ENCODE peak calls at places on chromosomes 5 and 9, in six cellular contexts. O is NCI-H146, U is T1000, M is NCI-H1092 treated with DMSO at 0.1 percent for 48 hours, N is HuH-7.5, K is K562. R is an unnamed sample.

GRCh38 chr9:95516736-95517558 is at the start of gene PTCH1:
- DNase-seq in M (no peak), O (peak; percentile 9), N (peak; percentile 27), K (peak; percentile 85), U (no peak), R (peak; percentile 47)

GRCh38 chr5:179404321-179405053 is 59.2 kb upstream of the ADAMTS2 start:
- DNase-seq in K (no peak), N (no peak), O (no peak), U (no peak), M (no peak), R (no peak)

GRCh38 chr9:121445986-121446385 is 53.7 kb downstream of the GGTA1 start:
- DNase-seq in K (no peak), O (no peak), M (no peak), N (no peak), U (no peak), R (no peak)

GRCh38 chr9:21993007-21993406 is 1.2 kb downstream of the CDKN2A start:
- DNase-seq in K (no peak), N (no peak), U (no peak), O (no peak), M (peak; percentile 64), R (no peak)

GRCh38 chr5:17359451-17359965 is 138.5 kb upstream of the TAF11L2 start:
- DNase-seq in O (no peak), U (no peak), K (no peak), N (no peak), M (no peak), R (no peak)

GRCh38 chr9:111438576-111439235 is 45.5 kb downstream of the ECPAS start:
- DNase-seq in M (no peak), U (no peak), N (no peak), O (no peak), K (no peak), R (no peak)

GRCh38 chr5:179186092-179186419 is 125.9 kb downstream of the ZNF354C start:
- DNase-seq in U (no peak), O (no peak), M (no peak), N (no peak), K (no peak), R (no peak)

GRCh38 chr5:175347027-175347426 is 97.0 kb downstream of the DRD1 start:
- DNase-seq in K (no peak), O (peak; percentile 24), N (no peak), M (no peak), U (no peak), R (no peak)

GRCh38 chr5:74642543-74642863 is 2.0 kb upstream of the ENC1 start:
- DNase-seq in K (no peak), M (no peak), O (no peak), U (no peak), N (no peak), R (no peak)

GRCh38 chr9:110027624-110028023 is 180.3 kb downstream of the C9orf152 start:
- DNase-seq in O (peak; percentile 90), U (no peak), M (peak; percentile 46), N (peak; percentile 23), K (no peak), R (no peak)

GRCh38 chr5:37090123-37090726 is 159.0 kb downstream of the CPLANE1 start:
- DNase-seq in O (peak; percentile 96), K (no peak), M (no peak), U (no peak), N (no peak), R (no peak)

GRCh38 chr5:157469687-157470086 is 9.7 kb downstream of the NIPAL4 start:
- DNase-seq in U (no peak), K (no peak), N (no peak), O (no peak), M (no peak), R (no peak)

GRCh38 chr5:83563631-83564030 is 92.1 kb downstream of the VCAN start:
- DNase-seq in M (no peak), U (no peak), N (peak; percentile 8), O (no peak), K (no peak), R (no peak)

R was measured in HEK293T.